ENCODE peak calls at places on chromosomes 12 and 14, in seven cellular contexts. One of them, this sample, is unnamed.

GRCh38 chr12:130764475-130765185 is 48.5 kb upstream of the RIMBP2 start:
- DNase-seq in HFF-Myc: peak
- DNase-seq in fibroblast of mammary gland: peak
- DNase-seq in thoracic aorta: no peak
- DNase-seq in PC-3: peak
- DNase-seq in gastrocnemius medialis: no peak
- DNase-seq in esophagus muscularis mucosa: no peak
- DNase-seq in this sample: no peak

GRCh38 chr14:38481939-38482678 is 226.2 kb upstream of the CLEC14A start:
- DNase-seq in thoracic aorta: no peak
- DNase-seq in fibroblast of mammary gland: peak
- DNase-seq in esophagus muscularis mucosa: no peak
- DNase-seq in gastrocnemius medialis: no peak
- DNase-seq in PC-3: peak
- DNase-seq in HFF-Myc: peak
- DNase-seq in this sample: no peak

GRCh38 chr14:97442363-97442762 is 645.2 kb downstream of the VRK1 start:
- DNase-seq in HFF-Myc: no peak
- DNase-seq in fibroblast of mammary gland: no peak
- DNase-seq in thoracic aorta: no peak
- DNase-seq in gastrocnemius medialis: no peak
- DNase-seq in PC-3: no peak
- DNase-seq in esophagus muscularis mucosa: no peak
- DNase-seq in this sample: no peak

GRCh38 chr14:96538663-96539317 is 36.6 kb downstream of the PAPOLA start:
- DNase-seq in HFF-Myc: no peak
- DNase-seq in esophagus muscularis mucosa: no peak
- DNase-seq in PC-3: peak
- DNase-seq in fibroblast of mammary gland: peak
- DNase-seq in gastrocnemius medialis: no peak
- DNase-seq in thoracic aorta: no peak
- DNase-seq in this sample: peak

GRCh38 chr12:49950310-49951251 is at the start of gene AQP2:
- DNase-seq in PC-3: no peak
- DNase-seq in gastrocnemius medialis: no peak
- DNase-seq in esophagus muscularis mucosa: no peak
- DNase-seq in thoracic aorta: no peak
- DNase-seq in fibroblast of mammary gland: no peak
- DNase-seq in HFF-Myc: no peak
- DNase-seq in this sample: no peak

GRCh38 chr12:3634348-3634747 is 118.6 kb downstream of the CRACR2A start:
- DNase-seq in gastrocnemius medialis: no peak
- DNase-seq in PC-3: no peak
- DNase-seq in thoracic aorta: no peak
- DNase-seq in esophagus muscularis mucosa: no peak
- DNase-seq in HFF-Myc: no peak
- DNase-seq in fibroblast of mammary gland: no peak
- DNase-seq in this sample: no peak

GRCh38 chr12:50517456-50518048 is 12.8 kb downstream of the DIP2B start:
- DNase-seq in esophagus muscularis mucosa: no peak
- DNase-seq in gastrocnemius medialis: no peak
- DNase-seq in fibroblast of mammary gland: peak
- DNase-seq in PC-3: no peak
- DNase-seq in HFF-Myc: no peak
- DNase-seq in thoracic aorta: no peak
- DNase-seq in this sample: no peak

GRCh38 chr14:72075649-72076334 is 143.6 kb downstream of the RGS6 start:
- DNase-seq in gastrocnemius medialis: no peak
- DNase-seq in fibroblast of mammary gland: no peak
- DNase-seq in HFF-Myc: no peak
- DNase-seq in thoracic aorta: no peak
- DNase-seq in PC-3: no peak
- DNase-seq in esophagus muscularis mucosa: no peak
- DNase-seq in this sample: no peak

GRCh38 chr12:118358607-118359540 is 13.8 kb downstream of the TAOK3 start:
- DNase-seq in esophagus muscularis mucosa: no peak
- DNase-seq in thoracic aorta: no peak
- DNase-seq in gastrocnemius medialis: no peak
- DNase-seq in HFF-Myc: no peak
- DNase-seq in PC-3: no peak
- DNase-seq in fibroblast of mammary gland: no peak
- DNase-seq in this sample: no peak

GRCh38 chr14:75460402-75460801 is 32.6 kb downstream of the JDP2 start:
- DNase-seq in thoracic aorta: no peak
- DNase-seq in esophagus muscularis mucosa: no peak
- DNase-seq in gastrocnemius medialis: no peak
- DNase-seq in PC-3: peak
- DNase-seq in HFF-Myc: no peak
- DNase-seq in fibroblast of mammary gland: no peak
- DNase-seq in this sample: no peak

GRCh38 chr14:52950410-52950897 is 396 bp downstream of the FERMT2 start:
- DNase-seq in HFF-Myc: peak
- DNase-seq in thoracic aorta: peak
- DNase-seq in gastrocnemius medialis: no peak
- DNase-seq in PC-3: no peak
- DNase-seq in esophagus muscularis mucosa: peak
- DNase-seq in fibroblast of mammary gland: peak
- DNase-seq in this sample: no peak

GRCh38 chr14:61569783-61570182 is 125.5 kb upstream of the HIF1A start:
- DNase-seq in esophagus muscularis mucosa: no peak
- DNase-seq in fibroblast of mammary gland: peak
- DNase-seq in HFF-Myc: no peak
- DNase-seq in thoracic aorta: no peak
- DNase-seq in PC-3: peak
- DNase-seq in gastrocnemius medialis: no peak
- DNase-seq in this sample: no peak

GRCh38 chr12:30573145-30573544 is 122.5 kb downstream of the IPO8 start:
- DNase-seq in esophagus muscularis mucosa: no peak
- DNase-seq in gastrocnemius medialis: no peak
- DNase-seq in PC-3: no peak
- DNase-seq in HFF-Myc: no peak
- DNase-seq in fibroblast of mammary gland: peak
- DNase-seq in thoracic aorta: no peak
- DNase-seq in this sample: no peak

GRCh38 chr14:33592298-33592697 is 358.6 kb downstream of the EGLN3 start:
- DNase-seq in PC-3: peak
- DNase-seq in fibroblast of mammary gland: peak
- DNase-seq in gastrocnemius medialis: no peak
- DNase-seq in HFF-Myc: no peak
- DNase-seq in esophagus muscularis mucosa: no peak
- DNase-seq in thoracic aorta: no peak
- DNase-seq in this sample: no peak

GRCh38 chr12:96242597-96242996 is 48.4 kb downstream of the ELK3 start:
- DNase-seq in thoracic aorta: no peak
- DNase-seq in esophagus muscularis mucosa: no peak
- DNase-seq in gastrocnemius medialis: no peak
- DNase-seq in PC-3: no peak
- DNase-seq in fibroblast of mammary gland: no peak
- DNase-seq in HFF-Myc: no peak
- DNase-seq in this sample: no peak

DNA sequence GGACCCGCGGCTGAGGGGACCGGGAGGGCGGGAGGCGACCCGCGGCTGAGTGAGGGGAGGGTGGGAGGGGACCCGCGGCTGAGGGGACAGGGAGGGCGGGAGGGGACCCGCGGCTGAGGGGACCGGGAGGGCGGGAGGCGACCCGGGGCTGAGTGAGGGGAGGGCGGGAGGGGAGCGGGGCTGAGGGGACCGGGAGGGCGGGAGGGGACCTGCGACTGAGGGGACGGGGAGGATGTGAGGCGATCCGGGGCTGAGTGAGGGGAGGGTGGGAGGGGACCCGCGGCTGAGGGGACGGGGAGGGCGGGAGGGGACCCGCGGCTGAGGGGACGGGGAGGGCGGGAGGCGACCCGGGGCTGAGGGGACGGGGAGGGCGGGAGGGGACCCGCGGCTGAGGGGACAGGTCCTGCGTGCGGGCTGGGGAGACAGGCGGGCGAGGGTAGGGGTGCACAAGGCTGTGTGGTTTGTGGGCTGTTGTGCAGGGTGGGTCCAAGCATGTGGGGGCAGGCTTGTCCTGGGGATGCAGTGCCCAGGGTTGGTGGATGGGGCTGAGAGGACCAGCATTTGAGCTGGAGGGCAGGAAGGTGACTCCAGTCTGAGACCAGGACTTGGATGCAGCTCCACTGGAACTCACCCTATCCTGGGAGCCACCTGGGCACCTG is 9.2 kb downstream of the PLD4 start:
- DNase-seq in thoracic aorta: no peak
- DNase-seq in PC-3: no peak
- DNase-seq in esophagus muscularis mucosa: no peak
- DNase-seq in HFF-Myc: no peak
- DNase-seq in fibroblast of mammary gland: no peak
- DNase-seq in gastrocnemius medialis: no peak
- DNase-seq in this sample: no peak
- H3K4me3 ChIP-seq in thoracic aorta: peak
- H3K4me3 ChIP-seq in PC-3: no peak
- H3K4me3 ChIP-seq in esophagus muscularis mucosa: peak
- H3K4me3 ChIP-seq in HFF-Myc: no peak
- H3K4me3 ChIP-seq in fibroblast of mammary gland: no peak
- H3K4me3 ChIP-seq in gastrocnemius medialis: peak
- H3K4me3 ChIP-seq in this sample: no peak

GRCh38 chr14:63543826-63544320 is 696 bp upstream of the PPP2R5E start:
- DNase-seq in PC-3: no peak
- DNase-seq in esophagus muscularis mucosa: no peak
- DNase-seq in thoracic aorta: no peak
- DNase-seq in gastrocnemius medialis: no peak
- DNase-seq in fibroblast of mammary gland: no peak
- DNase-seq in HFF-Myc: no peak
- DNase-seq in this sample: no peak

GRCh38 chr14:63543000-63543825 is at the start of gene PPP2R5E:
- DNase-seq in gastrocnemius medialis: peak
- DNase-seq in esophagus muscularis mucosa: peak
- DNase-seq in thoracic aorta: peak
- DNase-seq in fibroblast of mammary gland: peak
- DNase-seq in HFF-Myc: peak
- DNase-seq in PC-3: peak
- DNase-seq in this sample: peak

GRCh38 chr14:63542231-63542999 is 762 bp downstream of the PPP2R5E start:
- DNase-seq in thoracic aorta: no peak
- DNase-seq in HFF-Myc: no peak
- DNase-seq in PC-3: peak
- DNase-seq in esophagus muscularis mucosa: no peak
- DNase-seq in fibroblast of mammary gland: no peak
- DNase-seq in gastrocnemius medialis: no peak
- DNase-seq in this sample: no peak

GRCh38 chr14:63545431-63545830 is 2.3 kb upstream of the PPP2R5E start:
- DNase-seq in fibroblast of mammary gland: no peak
- DNase-seq in HFF-Myc: no peak
- DNase-seq in esophagus muscularis mucosa: no peak
- DNase-seq in PC-3: no peak
- DNase-seq in thoracic aorta: no peak
- DNase-seq in gastrocnemius medialis: no peak
- DNase-seq in this sample: no peak

GRCh38 chr14:63544641-63545234 is 1.6 kb upstream of the PPP2R5E start:
- DNase-seq in esophagus muscularis mucosa: no peak
- DNase-seq in fibroblast of mammary gland: peak
- DNase-seq in thoracic aorta: no peak
- DNase-seq in PC-3: peak
- DNase-seq in HFF-Myc: no peak
- DNase-seq in gastrocnemius medialis: no peak
- DNase-seq in this sample: no peak
- TF ChIP-seq CTCF in esophagus muscularis mucosa: peak
- TF ChIP-seq CTCF in fibroblast of mammary gland: peak
- TF ChIP-seq CTCF in thoracic aorta: no peak
- TF ChIP-seq CTCF in PC-3: peak
- TF ChIP-seq CTCF in HFF-Myc: peak
- TF ChIP-seq CTCF in gastrocnemius medialis: peak
- TF ChIP-seq CTCF in this sample: peak

DNA sequence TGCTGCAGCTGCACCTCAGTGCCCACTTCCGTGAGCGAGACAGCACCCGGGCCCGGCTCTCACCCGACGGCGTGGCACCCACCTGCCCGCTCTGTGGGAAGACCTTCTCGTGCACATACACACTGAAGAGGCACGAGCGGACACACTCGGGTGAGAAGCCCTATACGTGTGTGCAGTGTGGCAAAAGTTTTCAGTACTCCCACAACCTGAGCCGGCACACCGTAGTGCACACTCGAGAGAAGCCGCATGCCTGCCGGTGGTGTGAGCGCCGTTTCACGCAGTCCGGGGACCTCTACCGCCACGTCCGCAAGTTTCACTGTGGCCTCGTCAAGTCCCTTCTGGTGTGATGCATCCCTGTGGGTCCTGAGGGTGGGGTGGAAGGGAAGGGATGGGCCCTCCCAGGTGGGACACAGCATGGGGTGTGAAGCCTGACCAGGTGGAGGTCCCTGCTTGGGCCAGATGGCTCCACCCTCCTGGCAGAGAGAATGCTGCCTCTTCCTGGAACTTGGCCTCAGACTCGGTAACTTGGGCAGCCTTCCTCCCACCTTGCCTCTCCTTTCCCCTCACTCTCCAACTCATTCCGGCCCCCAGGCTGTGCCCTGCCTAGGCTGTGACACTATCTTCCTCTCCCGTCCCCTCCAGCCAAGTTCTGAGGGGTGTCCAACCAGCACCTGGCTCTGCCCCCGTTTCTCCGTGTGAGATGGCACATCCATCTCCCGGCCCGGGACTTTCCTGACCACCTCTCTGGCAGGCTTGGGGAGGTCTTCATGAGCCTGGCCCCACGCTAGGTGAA is 1.4 kb downstream of the ZBTB42 start:
- DNase-seq in esophagus muscularis mucosa: no peak
- DNase-seq in HFF-Myc: no peak
- DNase-seq in thoracic aorta: no peak
- DNase-seq in fibroblast of mammary gland: no peak
- DNase-seq in PC-3: no peak
- DNase-seq in gastrocnemius medialis: no peak
- DNase-seq in this sample: no peak
- H3K4me3 ChIP-seq in esophagus muscularis mucosa: no peak
- H3K4me3 ChIP-seq in HFF-Myc: no peak
- H3K4me3 ChIP-seq in thoracic aorta: no peak
- H3K4me3 ChIP-seq in fibroblast of mammary gland: no peak
- H3K4me3 ChIP-seq in PC-3: peak
- H3K4me3 ChIP-seq in gastrocnemius medialis: no peak
- H3K4me3 ChIP-seq in this sample: no peak

GRCh38 chr12:76562158-76562557 is 2.6 kb upstream of the OSBPL8 start:
- DNase-seq in fibroblast of mammary gland: no peak
- DNase-seq in HFF-Myc: no peak
- DNase-seq in thoracic aorta: no peak
- DNase-seq in esophagus muscularis mucosa: no peak
- DNase-seq in PC-3: no peak
- DNase-seq in gastrocnemius medialis: no peak
- DNase-seq in this sample: no peak

GRCh38 chr12:76560083-76560491 is 516 bp upstream of the OSBPL8 start:
- DNase-seq in esophagus muscularis mucosa: no peak
- DNase-seq in PC-3: no peak
- DNase-seq in thoracic aorta: no peak
- DNase-seq in HFF-Myc: no peak
- DNase-seq in gastrocnemius medialis: no peak
- DNase-seq in fibroblast of mammary gland: no peak
- DNase-seq in this sample: peak

GRCh38 chr12:76556373-76556772 is 3.2 kb downstream of the OSBPL8 start:
- DNase-seq in thoracic aorta: no peak
- DNase-seq in esophagus muscularis mucosa: no peak
- DNase-seq in PC-3: no peak
- DNase-seq in fibroblast of mammary gland: no peak
- DNase-seq in HFF-Myc: no peak
- DNase-seq in gastrocnemius medialis: no peak
- DNase-seq in this sample: no peak

GRCh38 chr12:76558684-76559276 is 791 bp downstream of the OSBPL8 start:
- DNase-seq in fibroblast of mammary gland: peak
- DNase-seq in esophagus muscularis mucosa: no peak
- DNase-seq in thoracic aorta: peak
- DNase-seq in gastrocnemius medialis: peak
- DNase-seq in PC-3: peak
- DNase-seq in HFF-Myc: no peak
- DNase-seq in this sample: no peak

GRCh38 chr12:76559277-76560082 is at the start of gene OSBPL8:
- DNase-seq in fibroblast of mammary gland: peak
- DNase-seq in gastrocnemius medialis: peak
- DNase-seq in HFF-Myc: peak
- DNase-seq in PC-3: peak
- DNase-seq in thoracic aorta: peak
- DNase-seq in esophagus muscularis mucosa: peak
- DNase-seq in this sample: peak
- TF ChIP-seq CTCF in fibroblast of mammary gland: no peak
- TF ChIP-seq CTCF in gastrocnemius medialis: peak
- TF ChIP-seq CTCF in HFF-Myc: no peak
- TF ChIP-seq CTCF in PC-3: no peak
- TF ChIP-seq CTCF in thoracic aorta: no peak
- TF ChIP-seq CTCF in esophagus muscularis mucosa: peak
- TF ChIP-seq CTCF in this sample: no peak

This sample was measured in epithelial cell of proximal tubule.